ENCODE peak calls at places on chromosome 18, in four cellular contexts. E is sigmoid colon, Q is PC-9, J is left lung. G is an unnamed sample. For H3K4me1, the result is how much of the 10 kb centered on the place peaks cover.

GRCh38 chr18:37729715-37730114 is 164.1 kb upstream of the CELF4 start:
- DNase-seq in E (no peak), Q (no peak), J (no peak), G (no peak)

GRCh38 chr18:72091369-72091768 is 452.8 kb downstream of the CBLN2 start:
- DNase-seq in E (no peak), Q (no peak), J (no peak), G (no peak)

GRCh38 chr18:41461058-41461560 is 493.9 kb upstream of the PIK3C3 start:
- DNase-seq in E (no peak), Q (no peak), J (no peak), G (no peak)

GRCh38 chr18:59660976-59661743 is 36.1 kb downstream of the CCBE1 start:
- DNase-seq in E (no peak), Q (peak), J (no peak), G (no peak)

GRCh38 chr18:9673296-9674251 is 34.5 kb upstream of the RAB31 start:
- DNase-seq in E (no peak), Q (peak), J (no peak), G (no peak)

GRCh38 chr18:6624729-6625308 is 104.7 kb upstream of the ARHGAP28 start:
- DNase-seq in E (no peak), Q (no peak), J (no peak), G (no peak)

GRCh38 chr18:3654442-3655253 is 204.7 kb downstream of the TGIF1 start:
- DNase-seq in E (no peak), Q (no peak), J (no peak), G (no peak)

GRCh38 chr18:79575891-79576685 is 103.5 kb upstream of the CTDP1 start:
- DNase-seq in E (peak), Q (no peak), J (peak), G (peak)

GRCh38 chr18:27017901-27018500 is 152.5 kb upstream of the AQP4 start:
- DNase-seq in E (no peak), Q (no peak), J (no peak), G (no peak)

GRCh38 chr18:1270081-1270480 is 365.4 kb downstream of the ADCYAP1 start:
- DNase-seq in E (no peak), Q (peak), J (no peak), G (no peak)

GRCh38 chr18:54679318-54680149 is 88.5 kb downstream of the DYNAP start:
- DNase-seq in E (no peak), Q (peak), J (no peak), G (no peak)

GRCh38 chr18:51251625-51252024 is 54.1 kb upstream of the MEX3C start:
- DNase-seq in E (no peak), Q (no peak), J (no peak), G (no peak)

GRCh38 chr18:10490401-10491289 is 35.2 kb upstream of the NAPG start:
- DNase-seq in E (no peak), Q (no peak), J (no peak), G (no peak)

GRCh38 chr18:48834421-48835011 is 116.2 kb downstream of the SMAD7 start:
- DNase-seq in E (peak), Q (peak), J (peak), G (peak)

GRCh38 chr18:26458526-26459232 is 89.7 kb downstream of the KCTD1 start:
- DNase-seq in E (no peak), Q (no peak), J (no peak), G (no peak)

GRCh38 chr18:22951823-22952222 is 18.7 kb downstream of the RBBP8 start:
- DNase-seq in E (no peak), Q (no peak), J (no peak), G (no peak)

GRCh38 chr18:28032177-28032576 is 144.8 kb downstream of the CDH2 start:
- DNase-seq in E (no peak), Q (peak), J (no peak), G (no peak)

GRCh38 chr18:6365385-6365784 is 49.3 kb downstream of the L3MBTL4 start:
- DNase-seq in E (no peak), Q (no peak), J (no peak), G (no peak)

GRCh38 chr18:46506974-46507373 is 150.0 kb downstream of the LOXHD1 start:
- DNase-seq in E (peak), Q (no peak), J (no peak), G (no peak)

GRCh38 chr18:54911551-54911950 is 47.7 kb downstream of the CCDC68 start:
- DNase-seq in E (no peak), Q (no peak), J (no peak), G (no peak)

GRCh38 chr18:2917255-2918047 is 70.6 kb downstream of the EMILIN2 start:
- DNase-seq in E (no peak), Q (no peak), J (no peak), G (no peak)

GRCh38 chr18:61989138-61989537 is 96.3 kb upstream of the RNF152 start:
- DNase-seq in E (no peak), Q (no peak), J (no peak), G (no peak)

GRCh38 chr18:72543362-72544055 is 633 bp downstream of the CBLN2 start:
- DNase-seq in E (no peak), Q (no peak), J (peak), G (no peak)

GRCh38 chr18:76387608-76388007 is 107.4 kb downstream of the ZNF516 start:
- DNase-seq in E (no peak), Q (no peak), J (no peak), G (no peak)
- H3K4me1 ChIP-seq in E (under half), Q (under half), J (under half), G (under half)

GRCh38 chr18:57135705-57136104 is 11.2 kb upstream of the BOD1L2 start:
- DNase-seq in E (no peak), Q (no peak), J (no peak), G (no peak)
- TF ChIP-seq CTCF in E (no peak), Q (no peak), J (no peak), G (no peak)

DNA sequence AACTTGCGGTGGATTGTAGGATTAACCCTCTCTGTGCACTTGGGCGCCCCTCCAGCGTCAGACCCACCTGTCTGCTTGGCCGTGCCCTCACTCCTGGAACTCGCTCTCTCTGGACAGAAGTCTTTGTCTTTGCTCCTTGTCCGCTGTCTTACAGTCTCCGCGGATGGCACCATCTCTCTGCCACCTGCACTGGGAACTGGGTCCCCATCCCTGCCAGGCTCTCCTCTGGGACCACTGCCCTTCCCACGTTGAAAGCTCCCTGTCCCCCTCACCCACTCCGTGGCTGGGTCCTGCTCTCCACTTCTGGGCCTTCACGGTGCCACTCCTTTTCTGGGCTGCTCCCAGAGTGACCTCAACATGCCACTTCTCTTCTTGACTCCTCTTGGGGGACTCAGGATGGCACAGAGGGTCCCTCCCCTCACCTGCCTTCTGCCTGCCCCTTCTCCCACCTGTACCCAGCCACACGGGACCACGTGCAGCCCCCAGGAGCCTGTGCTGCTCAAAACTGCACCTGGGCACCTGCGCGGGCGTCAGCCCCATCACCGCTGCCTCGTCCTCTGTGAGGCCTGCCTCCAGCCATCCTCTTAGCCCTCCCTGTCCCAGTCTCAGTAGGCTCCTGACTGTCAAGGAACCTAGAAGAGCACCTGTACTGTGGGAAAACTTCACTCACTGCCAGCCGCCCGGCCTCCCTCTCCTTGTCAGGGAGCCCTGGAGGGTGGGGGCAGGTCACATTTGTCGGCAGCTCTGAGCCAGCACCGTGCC is 11.1 kb downstream of the CNDP2 start:
- DNase-seq in E (peak), Q (no peak), J (peak), G (no peak)
- H3K27ac ChIP-seq in E (no peak), Q (no peak), J (no peak), G (no peak)

GRCh38 chr18:12880532-12880892 is 3.5 kb downstream of the PTPN2 start:
- DNase-seq in E (no peak), Q (no peak), J (no peak), G (no peak)

GRCh38 chr18:12883684-12884520 is at the start of gene PTPN2:
- DNase-seq in E (peak), Q (peak), J (peak), G (peak)

GRCh38 chr18:12883003-12883683 is 894 bp downstream of the PTPN2 start:
- DNase-seq in E (no peak), Q (no peak), J (no peak), G (no peak)

GRCh38 chr18:12882416-12882815 is 1.6 kb downstream of the PTPN2 start:
- DNase-seq in E (no peak), Q (no peak), J (no peak), G (no peak)

DNA sequence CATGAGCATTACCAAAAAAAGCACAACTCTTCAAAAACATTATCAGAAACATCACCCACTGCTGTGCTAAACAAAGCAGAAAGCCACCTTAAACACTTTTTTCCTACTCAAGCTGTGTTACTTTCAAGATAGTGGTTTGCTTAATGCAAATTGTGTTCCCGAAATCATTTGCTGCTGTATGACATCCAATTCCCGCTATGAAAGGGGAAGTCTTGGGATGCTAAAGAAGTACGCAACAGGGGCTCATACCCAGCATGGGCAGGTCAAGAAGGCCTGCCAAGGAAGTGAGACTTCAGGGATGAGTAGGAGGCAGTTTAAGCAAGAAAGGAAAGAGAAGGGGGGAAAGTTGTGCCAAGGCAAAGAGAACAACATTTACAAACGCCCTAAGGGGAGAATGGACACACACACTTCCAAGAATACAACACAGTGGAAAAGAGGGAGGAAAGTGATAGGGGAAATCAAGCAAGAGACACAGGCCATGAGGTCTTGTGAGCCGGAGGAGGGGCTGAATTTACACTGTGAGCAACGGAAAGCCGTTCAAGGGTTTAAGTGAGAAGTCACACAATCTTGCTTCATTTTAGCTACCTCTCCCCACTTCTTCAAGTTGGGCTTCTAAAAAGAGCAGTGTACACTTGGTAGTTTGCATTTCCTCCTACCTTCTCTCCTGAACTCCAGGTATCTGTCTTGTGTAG is 4.1 kb downstream of the PTPN2 start:
- DNase-seq in E (no peak), Q (no peak), J (no peak), G (no peak)
- H3K4me1 ChIP-seq in E (under half), Q (under half), J (under half), G (under half)

G was measured in breast epithelium.